ENCODE peak calls at places on chromosomes 6 and 20, in nine cellular contexts. One of them, this sample, is unnamed.
A peak's percentile ranks its signal among the peaks of the same experiment; 100 is the strongest.

GRCh38 chr6:686528-686927 is 6.4 kb downstream of the EXOC2 start:
- DNase-seq in heart right ventricle: no peak
- DNase-seq in GOT3: no peak
- DNase-seq in astrocyte of the hippocampus: no peak
- DNase-seq in cerebellar cortex: peak; percentile 9
- DNase-seq in lower lobe of right lung: no peak
- DNase-seq in activated T-cell treated with anti-CD3 and anti-CD28 coated beads for 1 hour: no peak
- DNase-seq in HEK293T: peak; percentile 62
- DNase-seq in pulmonary artery endothelial cell: no peak
- DNase-seq in this sample: no peak

GRCh38 chr6:15879372-15880261 is 216.8 kb upstream of the DTNBP1 start:
- DNase-seq in heart right ventricle: peak; percentile 81
- DNase-seq in GOT3: no peak
- DNase-seq in astrocyte of the hippocampus: no peak
- DNase-seq in cerebellar cortex: no peak
- DNase-seq in lower lobe of right lung: peak; percentile 62
- DNase-seq in activated T-cell treated with anti-CD3 and anti-CD28 coated beads for 1 hour: peak; percentile 25
- DNase-seq in HEK293T: no peak
- DNase-seq in pulmonary artery endothelial cell: peak; percentile 55
- DNase-seq in this sample: no peak

GRCh38 chr6:16430661-16431089 is 192.3 kb downstream of the GMPR start:
- DNase-seq in heart right ventricle: no peak
- DNase-seq in GOT3: no peak
- DNase-seq in astrocyte of the hippocampus: no peak
- DNase-seq in cerebellar cortex: no peak
- DNase-seq in lower lobe of right lung: no peak
- DNase-seq in activated T-cell treated with anti-CD3 and anti-CD28 coated beads for 1 hour: no peak
- DNase-seq in HEK293T: no peak
- DNase-seq in pulmonary artery endothelial cell: no peak
- DNase-seq in this sample: no peak

GRCh38 chr20:62644802-62645496 is 2.6 kb downstream of the SLCO4A1 start:
- DNase-seq in heart right ventricle: no peak
- DNase-seq in GOT3: no peak
- DNase-seq in astrocyte of the hippocampus: no peak
- DNase-seq in cerebellar cortex: no peak
- DNase-seq in lower lobe of right lung: no peak
- DNase-seq in activated T-cell treated with anti-CD3 and anti-CD28 coated beads for 1 hour: no peak
- DNase-seq in HEK293T: no peak
- DNase-seq in pulmonary artery endothelial cell: no peak
- DNase-seq in this sample: no peak

GRCh38 chr6:112216699-112217551 is 37.4 kb downstream of the LAMA4 start:
- DNase-seq in heart right ventricle: no peak
- DNase-seq in GOT3: no peak
- DNase-seq in astrocyte of the hippocampus: peak; percentile 64
- DNase-seq in cerebellar cortex: no peak
- DNase-seq in lower lobe of right lung: no peak
- DNase-seq in activated T-cell treated with anti-CD3 and anti-CD28 coated beads for 1 hour: no peak
- DNase-seq in HEK293T: no peak
- DNase-seq in pulmonary artery endothelial cell: peak; percentile 90
- DNase-seq in this sample: no peak

GRCh38 chr20:9027626-9028025 is 41.3 kb upstream of the PLCB4 start:
- DNase-seq in heart right ventricle: no peak
- DNase-seq in GOT3: no peak
- DNase-seq in astrocyte of the hippocampus: no peak
- DNase-seq in cerebellar cortex: no peak
- DNase-seq in lower lobe of right lung: no peak
- DNase-seq in activated T-cell treated with anti-CD3 and anti-CD28 coated beads for 1 hour: no peak
- DNase-seq in HEK293T: no peak
- DNase-seq in pulmonary artery endothelial cell: no peak
- DNase-seq in this sample: no peak

GRCh38 chr20:34029415-34029814 is 35.7 kb downstream of the RALY start:
- DNase-seq in heart right ventricle: no peak
- DNase-seq in GOT3: no peak
- DNase-seq in astrocyte of the hippocampus: no peak
- DNase-seq in cerebellar cortex: no peak
- DNase-seq in lower lobe of right lung: no peak
- DNase-seq in activated T-cell treated with anti-CD3 and anti-CD28 coated beads for 1 hour: no peak
- DNase-seq in HEK293T: no peak
- DNase-seq in pulmonary artery endothelial cell: no peak
- DNase-seq in this sample: no peak

GRCh38 chr6:159931112-159931511 is 37.8 kb upstream of the IGF2R start:
- DNase-seq in heart right ventricle: no peak
- DNase-seq in GOT3: no peak
- DNase-seq in astrocyte of the hippocampus: no peak
- DNase-seq in cerebellar cortex: no peak
- DNase-seq in lower lobe of right lung: no peak
- DNase-seq in activated T-cell treated with anti-CD3 and anti-CD28 coated beads for 1 hour: no peak
- DNase-seq in HEK293T: no peak
- DNase-seq in pulmonary artery endothelial cell: no peak
- DNase-seq in this sample: no peak

GRCh38 chr6:26249959-26250805 is 114.8 kb upstream of the BTN3A2 start:
- DNase-seq in heart right ventricle: peak; percentile 39
- DNase-seq in GOT3: peak; percentile 44
- DNase-seq in astrocyte of the hippocampus: peak; percentile 80
- DNase-seq in cerebellar cortex: peak; percentile 87
- DNase-seq in lower lobe of right lung: peak; percentile 71
- DNase-seq in activated T-cell treated with anti-CD3 and anti-CD28 coated beads for 1 hour: peak; percentile 64
- DNase-seq in HEK293T: no peak
- DNase-seq in pulmonary artery endothelial cell: no peak
- DNase-seq in this sample: no peak

GRCh38 chr6:65091561-65091960 is 615.5 kb downstream of the EYS start:
- DNase-seq in heart right ventricle: no peak
- DNase-seq in GOT3: no peak
- DNase-seq in astrocyte of the hippocampus: no peak
- DNase-seq in cerebellar cortex: no peak
- DNase-seq in lower lobe of right lung: no peak
- DNase-seq in activated T-cell treated with anti-CD3 and anti-CD28 coated beads for 1 hour: no peak
- DNase-seq in HEK293T: no peak
- DNase-seq in pulmonary artery endothelial cell: no peak
- DNase-seq in this sample: no peak

GRCh38 chr6:6587696-6588063 is 840 bp upstream of the LY86 start:
- DNase-seq in heart right ventricle: no peak
- DNase-seq in GOT3: no peak
- DNase-seq in astrocyte of the hippocampus: no peak
- DNase-seq in cerebellar cortex: no peak
- DNase-seq in lower lobe of right lung: no peak
- DNase-seq in activated T-cell treated with anti-CD3 and anti-CD28 coated beads for 1 hour: no peak
- DNase-seq in HEK293T: no peak
- DNase-seq in pulmonary artery endothelial cell: no peak
- DNase-seq in this sample: no peak

GRCh38 chr20:62030357-62030756 is 35.3 kb downstream of the TAF4 start:
- DNase-seq in heart right ventricle: no peak
- DNase-seq in GOT3: no peak
- DNase-seq in astrocyte of the hippocampus: no peak
- DNase-seq in cerebellar cortex: no peak
- DNase-seq in lower lobe of right lung: no peak
- DNase-seq in activated T-cell treated with anti-CD3 and anti-CD28 coated beads for 1 hour: no peak
- DNase-seq in HEK293T: no peak
- DNase-seq in pulmonary artery endothelial cell: no peak
- DNase-seq in this sample: peak; percentile 13

GRCh38 chr6:148423601-148424270 is 81.1 kb downstream of the SASH1 start:
- DNase-seq in heart right ventricle: no peak
- DNase-seq in GOT3: no peak
- DNase-seq in astrocyte of the hippocampus: no peak
- DNase-seq in cerebellar cortex: no peak
- DNase-seq in lower lobe of right lung: no peak
- DNase-seq in activated T-cell treated with anti-CD3 and anti-CD28 coated beads for 1 hour: no peak
- DNase-seq in HEK293T: no peak
- DNase-seq in pulmonary artery endothelial cell: peak; percentile 83
- DNase-seq in this sample: no peak

GRCh38 chr20:24991897-24992419 is 593 bp downstream of the APMAP start:
- DNase-seq in heart right ventricle: peak; percentile 39
- DNase-seq in GOT3: no peak
- DNase-seq in astrocyte of the hippocampus: peak; percentile 45
- DNase-seq in cerebellar cortex: no peak
- DNase-seq in lower lobe of right lung: peak; percentile 60
- DNase-seq in activated T-cell treated with anti-CD3 and anti-CD28 coated beads for 1 hour: peak; percentile 7
- DNase-seq in HEK293T: peak; percentile 49
- DNase-seq in pulmonary artery endothelial cell: no peak
- DNase-seq in this sample: no peak

GRCh38 chr20:37954205-37954604 is 51.3 kb downstream of the VSTM2L start:
- DNase-seq in heart right ventricle: no peak
- DNase-seq in GOT3: no peak
- DNase-seq in astrocyte of the hippocampus: no peak
- DNase-seq in cerebellar cortex: no peak
- DNase-seq in lower lobe of right lung: no peak
- DNase-seq in activated T-cell treated with anti-CD3 and anti-CD28 coated beads for 1 hour: no peak
- DNase-seq in HEK293T: no peak
- DNase-seq in pulmonary artery endothelial cell: no peak
- DNase-seq in this sample: no peak

GRCh38 chr6:98581725-98582124 is 252.6 kb upstream of the POU3F2 start:
- DNase-seq in heart right ventricle: no peak
- DNase-seq in GOT3: no peak
- DNase-seq in astrocyte of the hippocampus: peak; percentile 81
- DNase-seq in cerebellar cortex: no peak
- DNase-seq in lower lobe of right lung: no peak
- DNase-seq in activated T-cell treated with anti-CD3 and anti-CD28 coated beads for 1 hour: no peak
- DNase-seq in HEK293T: no peak
- DNase-seq in pulmonary artery endothelial cell: no peak
- DNase-seq in this sample: no peak

GRCh38 chr6:141167945-141168344 is 964.8 kb upstream of the GJE1 start:
- DNase-seq in heart right ventricle: no peak
- DNase-seq in GOT3: no peak
- DNase-seq in astrocyte of the hippocampus: no peak
- DNase-seq in cerebellar cortex: no peak
- DNase-seq in lower lobe of right lung: no peak
- DNase-seq in activated T-cell treated with anti-CD3 and anti-CD28 coated beads for 1 hour: no peak
- DNase-seq in HEK293T: no peak
- DNase-seq in pulmonary artery endothelial cell: no peak
- DNase-seq in this sample: no peak

GRCh38 chr6:159062965-159063364 is 18.2 kb upstream of the TAGAP start:
- DNase-seq in heart right ventricle: no peak
- DNase-seq in GOT3: no peak
- DNase-seq in astrocyte of the hippocampus: no peak
- DNase-seq in cerebellar cortex: no peak
- DNase-seq in lower lobe of right lung: no peak
- DNase-seq in activated T-cell treated with anti-CD3 and anti-CD28 coated beads for 1 hour: no peak
- DNase-seq in HEK293T: no peak
- DNase-seq in pulmonary artery endothelial cell: no peak
- DNase-seq in this sample: no peak

GRCh38 chr6:133888931-133889556 is at the start of gene TCF21:
- DNase-seq in heart right ventricle: peak; percentile 54
- DNase-seq in GOT3: no peak
- DNase-seq in astrocyte of the hippocampus: peak; percentile 66
- DNase-seq in cerebellar cortex: no peak
- DNase-seq in lower lobe of right lung: no peak
- DNase-seq in activated T-cell treated with anti-CD3 and anti-CD28 coated beads for 1 hour: no peak
- DNase-seq in HEK293T: no peak
- DNase-seq in pulmonary artery endothelial cell: no peak
- DNase-seq in this sample: no peak

GRCh38 chr20:1402149-1402548 is 9.3 kb upstream of the FKBP1A start:
- DNase-seq in heart right ventricle: no peak
- DNase-seq in GOT3: no peak
- DNase-seq in astrocyte of the hippocampus: peak; percentile 60
- DNase-seq in cerebellar cortex: no peak
- DNase-seq in lower lobe of right lung: no peak
- DNase-seq in activated T-cell treated with anti-CD3 and anti-CD28 coated beads for 1 hour: no peak
- DNase-seq in HEK293T: no peak
- DNase-seq in pulmonary artery endothelial cell: no peak
- DNase-seq in this sample: no peak

GRCh38 chr6:11613858-11614257 is 76.3 kb downstream of the TMEM170B start:
- DNase-seq in heart right ventricle: no peak
- DNase-seq in GOT3: no peak
- DNase-seq in astrocyte of the hippocampus: peak; percentile 96
- DNase-seq in cerebellar cortex: no peak
- DNase-seq in lower lobe of right lung: no peak
- DNase-seq in activated T-cell treated with anti-CD3 and anti-CD28 coated beads for 1 hour: no peak
- DNase-seq in HEK293T: no peak
- DNase-seq in pulmonary artery endothelial cell: peak; percentile 96
- DNase-seq in this sample: no peak

GRCh38 chr6:152723398-152723797 is 25.7 kb downstream of the MYCT1 start:
- DNase-seq in heart right ventricle: no peak
- DNase-seq in GOT3: peak; percentile 3
- DNase-seq in astrocyte of the hippocampus: peak; percentile 5
- DNase-seq in cerebellar cortex: no peak
- DNase-seq in lower lobe of right lung: no peak
- DNase-seq in activated T-cell treated with anti-CD3 and anti-CD28 coated beads for 1 hour: no peak
- DNase-seq in HEK293T: no peak
- DNase-seq in pulmonary artery endothelial cell: no peak
- DNase-seq in this sample: no peak

GRCh38 chr6:26033132-26033941 is 53.9 kb upstream of the HFE start:
- DNase-seq in heart right ventricle: peak; percentile 54
- DNase-seq in GOT3: peak; percentile 73
- DNase-seq in astrocyte of the hippocampus: peak; percentile 96
- DNase-seq in cerebellar cortex: peak; percentile 99
- DNase-seq in lower lobe of right lung: peak; percentile 80
- DNase-seq in activated T-cell treated with anti-CD3 and anti-CD28 coated beads for 1 hour: peak; percentile 50
- DNase-seq in HEK293T: peak; percentile 79
- DNase-seq in pulmonary artery endothelial cell: no peak
- DNase-seq in this sample: peak; percentile 72

GRCh38 chr6:140871911-140872310 is 1260.8 kb upstream of the GJE1 start:
- DNase-seq in heart right ventricle: no peak
- DNase-seq in GOT3: no peak
- DNase-seq in astrocyte of the hippocampus: peak; percentile 11
- DNase-seq in cerebellar cortex: no peak
- DNase-seq in lower lobe of right lung: no peak
- DNase-seq in activated T-cell treated with anti-CD3 and anti-CD28 coated beads for 1 hour: no peak
- DNase-seq in HEK293T: no peak
- DNase-seq in pulmonary artery endothelial cell: no peak
- DNase-seq in this sample: no peak

GRCh38 chr6:149985506-149985937 is 21.8 kb downstream of the ULBP1 start:
- DNase-seq in heart right ventricle: no peak
- DNase-seq in GOT3: no peak
- DNase-seq in astrocyte of the hippocampus: peak; percentile 32
- DNase-seq in cerebellar cortex: no peak
- DNase-seq in lower lobe of right lung: no peak
- DNase-seq in activated T-cell treated with anti-CD3 and anti-CD28 coated beads for 1 hour: no peak
- DNase-seq in HEK293T: no peak
- DNase-seq in pulmonary artery endothelial cell: no peak
- DNase-seq in this sample: no peak

GRCh38 chr6:40999498-41000070 is 39.4 kb downstream of the UNC5CL start:
- DNase-seq in heart right ventricle: peak; percentile 43
- DNase-seq in GOT3: no peak
- DNase-seq in astrocyte of the hippocampus: peak; percentile 31
- DNase-seq in cerebellar cortex: peak; percentile 23
- DNase-seq in lower lobe of right lung: peak; percentile 66
- DNase-seq in activated T-cell treated with anti-CD3 and anti-CD28 coated beads for 1 hour: no peak
- DNase-seq in HEK293T: peak; percentile 66
- DNase-seq in pulmonary artery endothelial cell: peak; percentile 20
- DNase-seq in this sample: peak; percentile 71

GRCh38 chr20:57703013-57703412 is 6.8 kb downstream of the PMEPA1 start:
- DNase-seq in heart right ventricle: no peak
- DNase-seq in GOT3: no peak
- DNase-seq in astrocyte of the hippocampus: no peak
- DNase-seq in cerebellar cortex: no peak
- DNase-seq in lower lobe of right lung: no peak
- DNase-seq in activated T-cell treated with anti-CD3 and anti-CD28 coated beads for 1 hour: no peak
- DNase-seq in HEK293T: no peak
- DNase-seq in pulmonary artery endothelial cell: no peak
- DNase-seq in this sample: no peak

GRCh38 chr6:93721386-93722048 is 302.2 kb upstream of the EPHA7 start:
- DNase-seq in heart right ventricle: no peak
- DNase-seq in GOT3: no peak
- DNase-seq in astrocyte of the hippocampus: peak; percentile 30
- DNase-seq in cerebellar cortex: peak; percentile 41
- DNase-seq in lower lobe of right lung: no peak
- DNase-seq in activated T-cell treated with anti-CD3 and anti-CD28 coated beads for 1 hour: no peak
- DNase-seq in HEK293T: peak; percentile 39
- DNase-seq in pulmonary artery endothelial cell: no peak
- DNase-seq in this sample: no peak

GRCh38 chr20:3193806-3194616 is 10.5 kb downstream of the DDRGK1 start:
- DNase-seq in heart right ventricle: no peak
- DNase-seq in GOT3: no peak
- DNase-seq in astrocyte of the hippocampus: no peak
- DNase-seq in cerebellar cortex: no peak
- DNase-seq in lower lobe of right lung: peak; percentile 20
- DNase-seq in activated T-cell treated with anti-CD3 and anti-CD28 coated beads for 1 hour: no peak
- DNase-seq in HEK293T: no peak
- DNase-seq in pulmonary artery endothelial cell: no peak
- DNase-seq in this sample: peak; percentile 21

GRCh38 chr6:18216411-18216810 is 47.9 kb downstream of the DEK start:
- DNase-seq in heart right ventricle: no peak
- DNase-seq in GOT3: no peak
- DNase-seq in astrocyte of the hippocampus: peak; percentile 85
- DNase-seq in cerebellar cortex: no peak
- DNase-seq in lower lobe of right lung: no peak
- DNase-seq in activated T-cell treated with anti-CD3 and anti-CD28 coated beads for 1 hour: no peak
- DNase-seq in HEK293T: no peak
- DNase-seq in pulmonary artery endothelial cell: no peak
- DNase-seq in this sample: no peak

GRCh38 chr20:50317644-50318043 is 127.0 kb downstream of the CEBPB start:
- DNase-seq in heart right ventricle: no peak
- DNase-seq in GOT3: no peak
- DNase-seq in astrocyte of the hippocampus: no peak
- DNase-seq in cerebellar cortex: no peak
- DNase-seq in lower lobe of right lung: no peak
- DNase-seq in activated T-cell treated with anti-CD3 and anti-CD28 coated beads for 1 hour: no peak
- DNase-seq in HEK293T: no peak
- DNase-seq in pulmonary artery endothelial cell: no peak
- DNase-seq in this sample: no peak